ENCODE peak calls at places on chromosomes 3 and 15, in six cellular contexts. J is WTC11, M is HepG2, B is K562, D is endothelial cell of umbilical vein, P is H1. R is an unnamed sample.

GRCh38 chr3:196414469-196414868 is 17.8 kb downstream of the UBXN7 start:
- DNase-seq in J (no peak), M (peak), B (no peak), D (no peak), P (no peak), R (no peak)

GRCh38 chr15:79923068-79923514 is 26.3 kb upstream of the MTHFS start:
- DNase-seq in J (peak), M (peak), B (peak), D (peak), P (peak), R (peak)

GRCh38 chr3:67018105-67018788 is 20.1 kb downstream of the KBTBD8 start:
- DNase-seq in J (no peak), M (no peak), B (peak), D (no peak), P (no peak), R (peak)

GRCh38 chr15:41256577-41257038 is 25.5 kb downstream of the CHP1 start:
- DNase-seq in J (no peak), M (peak), B (no peak), D (no peak), P (no peak), R (peak)

GRCh38 chr15:68989876-68990754 is 24.4 kb upstream of the NOX5 start:
- DNase-seq in J (no peak), M (no peak), B (peak), D (no peak), P (no peak), R (no peak)

GRCh38 chr15:81012588-81012987 is 11.9 kb downstream of the TLNRD1 start:
- DNase-seq in J (no peak), M (no peak), B (no peak), D (no peak), P (no peak), R (no peak)

GRCh38 chr3:133572158-133573053 is 1.1 kb upstream of the CDV3 start:
- DNase-seq in J (no peak), M (no peak), B (peak), D (no peak), P (no peak), R (no peak)

GRCh38 chr3:16881896-16882645 is 2.7 kb upstream of the PLCL2 start:
- DNase-seq in J (no peak), M (no peak), B (no peak), D (no peak), P (no peak), R (no peak)

GRCh38 chr15:55289011-55289572 is 521 bp downstream of the RAB27A start:
- DNase-seq in J (peak), M (peak), B (peak), D (peak), P (peak), R (peak)

GRCh38 chr15:48868549-48868948 is 9.4 kb upstream of the EID1 start:
- DNase-seq in J (no peak), M (no peak), B (no peak), D (peak), P (no peak), R (peak)

GRCh38 chr15:89971592-89971997 is 29.5 kb upstream of the ZNF710 start:
- DNase-seq in J (peak), M (peak), B (peak), D (peak), P (peak), R (peak)

GRCh38 chr15:40217166-40217785 is 21.6 kb upstream of the PAK6 start:
- DNase-seq in J (no peak), M (peak), B (peak), D (peak), P (no peak), R (peak)

GRCh38 chr3:143352850-143353550 is 233.4 kb downstream of the CHST2 start:
- DNase-seq in J (no peak), M (no peak), B (no peak), D (peak), P (no peak), R (no peak)

GRCh38 chr15:73283341-73283962 is 85.3 kb downstream of the HCN4 start:
- DNase-seq in J (no peak), M (no peak), B (no peak), D (no peak), P (no peak), R (no peak)

GRCh38 chr3:79490165-79491028 is 277.4 kb downstream of the ROBO1 start:
- DNase-seq in J (peak), M (no peak), B (no peak), D (peak), P (no peak), R (no peak)

GRCh38 chr3:45524605-45525004 is 69.9 kb upstream of the LIMD1 start:
- DNase-seq in J (no peak), M (no peak), B (no peak), D (no peak), P (no peak), R (no peak)

GRCh38 chr3:66723231-66723630 is 222.4 kb upstream of the LRIG1 start:
- DNase-seq in J (no peak), M (no peak), B (no peak), D (peak), P (no peak), R (no peak)

GRCh38 chr3:50418845-50419244 is 59.5 kb upstream of the TMEM115 start:
- DNase-seq in J (no peak), M (no peak), B (peak), D (no peak), P (no peak), R (no peak)

GRCh38 chr3:129313415-129313982 is 34.8 kb downstream of the HMCES start:
- DNase-seq in J (no peak), M (no peak), B (no peak), D (no peak), P (no peak), R (no peak)

GRCh38 chr15:45333550-45333949 is 44.8 kb downstream of the GATM start:
- DNase-seq in J (no peak), M (peak), B (no peak), D (no peak), P (no peak), R (no peak)

GRCh38 chr15:89781891-89782618 is 5.9 kb downstream of the MESP2 start:
- DNase-seq in J (no peak), M (peak), B (no peak), D (no peak), P (no peak), R (no peak)

GRCh38 chr15:38702178-38702912 is 137.7 kb upstream of the RASGRP1 start:
- DNase-seq in J (no peak), M (peak), B (no peak), D (no peak), P (no peak), R (no peak)

GRCh38 chr15:81939604-81940440 is 106.0 kb downstream of the MEX3B start:
- DNase-seq in J (peak), M (peak), B (peak), D (peak), P (peak), R (peak)

GRCh38 chr3:131794766-131795381 is 239.9 kb downstream of the CPNE4 start:
- DNase-seq in J (peak), M (peak), B (peak), D (peak), P (peak), R (peak)

GRCh38 chr15:47773163-47773562 is 55.9 kb downstream of the SEMA6D start:
- DNase-seq in J (no peak), M (no peak), B (no peak), D (no peak), P (no peak), R (no peak)

GRCh38 chr3:16741103-16741758 is 136.0 kb upstream of the DAZL start:
- DNase-seq in J (no peak), M (no peak), B (no peak), D (no peak), P (no peak), R (no peak)

GRCh38 chr15:70447927-70448698 is 315.2 kb downstream of the UACA start:
- DNase-seq in J (no peak), M (no peak), B (peak), D (no peak), P (no peak), R (no peak)

GRCh38 chr15:81493246-81493645 is 119.2 kb upstream of the TMC3 start:
- DNase-seq in J (no peak), M (no peak), B (no peak), D (no peak), P (no peak), R (no peak)

GRCh38 chr15:85282504-85283115 is 97.8 kb upstream of the AKAP13 start:
- DNase-seq in J (no peak), M (no peak), B (no peak), D (no peak), P (no peak), R (no peak)

GRCh38 chr15:42094512-42094963 is at the start of gene PLA2G4D:
- DNase-seq in J (no peak), M (no peak), B (no peak), D (no peak), P (no peak), R (no peak)

GRCh38 chr3:194806991-194807685 is 121.5 kb downstream of the FAM43A start:
- DNase-seq in J (no peak), M (no peak), B (no peak), D (no peak), P (no peak), R (no peak)

DNA sequence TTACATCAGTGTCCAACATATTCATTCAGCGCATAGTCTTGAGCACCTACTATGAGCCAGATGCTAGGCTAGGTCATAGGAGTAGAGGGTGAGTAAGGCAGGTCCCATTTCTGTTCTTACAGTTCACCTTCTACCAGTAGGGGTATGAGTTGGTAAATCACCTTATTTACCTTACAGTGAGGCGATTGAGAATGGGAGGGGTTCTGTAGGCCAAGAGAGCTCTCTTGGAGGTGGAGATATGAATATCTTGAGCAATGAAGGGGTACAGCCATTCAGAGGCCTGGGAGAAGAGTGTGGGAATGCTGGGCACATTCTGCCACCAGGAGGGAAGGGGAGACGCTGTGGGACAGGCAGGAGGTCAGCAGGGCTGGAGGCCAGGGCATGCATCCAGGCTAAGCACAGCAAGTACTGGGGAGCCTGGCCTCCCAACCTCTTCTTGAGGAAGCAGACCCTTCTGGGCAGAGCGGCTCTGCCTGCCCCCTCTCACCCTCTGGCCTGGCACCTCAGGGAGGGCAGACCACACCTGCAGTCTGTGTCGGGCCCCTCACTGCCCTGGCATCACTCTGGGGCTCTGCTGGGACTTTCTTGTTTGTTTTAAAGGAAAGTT is 123.4 kb downstream of the EEFSEC start:
- DNase-seq in J (no peak), M (no peak), B (no peak), D (no peak), P (peak), R (no peak)
- TF ChIP-seq JUN in J (no peak), M (no peak), B (no peak), D (no peak), P (no peak), R (no peak)

GRCh38 chr3:27577504-27577903 is 93.3 kb upstream of the SLC4A7 start:
- DNase-seq in J (no peak), M (no peak), B (no peak), D (no peak), P (no peak), R (no peak)
- TF ChIP-seq JUN in J (no peak), M (no peak), B (no peak), D (no peak), P (no peak), R (no peak)

DNA sequence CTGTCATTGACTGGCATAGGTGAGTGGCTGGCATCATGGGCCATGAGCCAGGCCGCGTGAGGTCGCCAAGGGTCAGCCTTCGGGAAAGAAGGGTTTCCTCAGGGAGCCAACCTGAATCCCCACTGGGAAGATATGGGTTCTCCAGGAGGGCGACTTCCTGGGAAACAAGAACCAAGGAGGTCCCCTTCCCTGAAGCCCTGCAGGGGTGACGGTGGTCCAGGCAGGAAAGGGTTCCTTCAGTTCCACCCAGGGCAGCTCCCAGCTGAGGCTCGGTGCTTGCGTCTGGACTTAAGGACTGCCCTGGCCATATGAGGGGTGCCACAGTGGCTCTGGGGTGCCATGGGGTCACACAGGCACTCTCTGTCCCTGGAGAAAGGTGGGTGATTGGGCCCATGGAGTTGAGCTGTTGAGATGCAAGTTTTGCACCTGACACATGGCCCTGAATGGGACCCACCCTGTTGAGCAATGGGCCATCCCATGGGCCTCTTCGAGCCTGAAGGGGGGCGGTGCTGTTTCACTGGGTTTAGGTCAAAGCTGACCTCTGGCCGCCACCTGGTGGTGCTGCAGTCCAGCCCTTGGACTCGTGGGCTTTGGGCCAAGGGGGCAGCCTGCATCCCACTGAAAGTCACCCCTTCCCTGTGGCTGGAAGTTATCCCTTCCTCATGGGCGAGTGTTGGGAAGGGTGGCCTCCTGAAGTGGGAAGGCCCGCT is 228.1 kb downstream of the SNRPN start:
- DNase-seq in J (peak), M (no peak), B (no peak), D (no peak), P (peak), R (no peak)
- TF ChIP-seq JUN in J (no peak), M (no peak), B (no peak), D (no peak), P (no peak), R (no peak)

DNA sequence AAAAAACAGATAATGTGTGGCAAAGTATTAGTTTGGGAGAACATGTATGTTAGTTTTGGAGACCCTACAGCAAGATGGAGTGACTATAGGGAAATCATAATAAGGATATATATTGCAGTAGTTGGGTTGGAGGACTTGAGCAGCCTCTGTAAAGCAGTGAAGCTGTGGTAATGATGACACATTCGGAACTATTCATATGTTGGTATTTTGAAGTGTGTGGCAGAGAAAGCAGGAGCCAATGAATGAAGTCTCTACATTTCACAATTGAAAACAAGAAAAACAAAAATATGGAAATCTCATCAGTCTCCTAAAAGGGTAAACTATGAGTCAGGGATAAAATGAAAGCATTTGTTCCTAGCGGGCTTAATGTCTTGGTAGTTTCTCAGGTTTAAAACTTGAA is 645.9 kb downstream of the OTOL1 start:
- DNase-seq in J (no peak), M (no peak), B (no peak), D (no peak), P (no peak), R (no peak)
- TF ChIP-seq JUN in J (no peak), M (no peak), B (no peak), D (no peak), P (no peak), R (no peak)

GRCh38 chr3:138455801-138456716 is 21.6 kb downstream of the ESYT3 start:
- DNase-seq in J (no peak), M (no peak), B (no peak), D (no peak), P (no peak), R (no peak)
- TF ChIP-seq JUN in J (no peak), M (no peak), B (no peak), D (no peak), P (no peak), R (no peak)

GRCh38 chr3:20097015-20097414 is 56.8 kb downstream of the KAT2B start:
- DNase-seq in J (no peak), M (no peak), B (no peak), D (peak), P (no peak), R (no peak)

GRCh38 chr3:20101041-20101440 is 60.8 kb downstream of the KAT2B start:
- DNase-seq in J (no peak), M (no peak), B (no peak), D (no peak), P (no peak), R (no peak)

GRCh38 chr3:20099020-20099539 is 58.8 kb downstream of the KAT2B start:
- DNase-seq in J (no peak), M (no peak), B (no peak), D (no peak), P (no peak), R (no peak)

GRCh38 chr3:20100106-20100605 is 59.9 kb downstream of the KAT2B start:
- DNase-seq in J (no peak), M (no peak), B (no peak), D (no peak), P (no peak), R (no peak)

DNA sequence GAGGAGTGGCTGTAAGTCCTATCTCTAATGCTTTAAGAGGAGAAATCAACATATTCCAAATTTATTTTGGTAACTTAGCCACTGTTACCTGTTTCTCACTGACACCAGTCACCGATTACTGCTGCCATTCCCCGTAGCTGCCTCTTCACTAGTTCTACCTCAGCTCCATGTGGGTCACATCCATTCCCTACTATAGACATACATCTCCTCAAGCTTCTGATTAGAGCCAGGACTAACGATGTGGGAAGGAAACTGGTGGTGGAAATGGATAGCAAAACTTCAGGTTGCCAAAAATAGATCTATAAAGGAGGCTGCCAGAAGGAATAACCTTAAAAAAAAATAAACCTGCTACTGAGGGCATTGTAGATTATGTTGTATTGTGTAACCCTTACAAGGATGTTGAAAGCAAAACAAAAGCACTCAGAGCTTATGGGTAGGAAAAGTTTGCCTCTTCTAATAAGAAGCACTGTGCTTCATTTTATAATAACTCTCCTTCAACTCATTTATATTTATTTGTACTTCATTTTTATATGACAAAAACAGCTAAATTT is 56.0 kb downstream of the KAT2B start:
- DNase-seq in J (no peak), M (no peak), B (no peak), D (peak), P (no peak), R (no peak)
- TF ChIP-seq JUN in J (no peak), M (no peak), B (no peak), D (no peak), P (no peak), R (no peak)

GRCh38 chr3:11379824-11380281 is 107.7 kb downstream of the ATG7 start:
- DNase-seq in J (no peak), M (no peak), B (no peak), D (peak), P (no peak), R (no peak)
- TF ChIP-seq JUN in J (no peak), M (no peak), B (no peak), D (peak), P (no peak), R (no peak)

GRCh38 chr3:182787302-182788036 is 5.8 kb upstream of the ATP11B start:
- DNase-seq in J (no peak), M (no peak), B (peak), D (peak), P (no peak), R (no peak)
- TF ChIP-seq JUN in J (no peak), M (no peak), B (no peak), D (peak), P (no peak), R (no peak)

DNA sequence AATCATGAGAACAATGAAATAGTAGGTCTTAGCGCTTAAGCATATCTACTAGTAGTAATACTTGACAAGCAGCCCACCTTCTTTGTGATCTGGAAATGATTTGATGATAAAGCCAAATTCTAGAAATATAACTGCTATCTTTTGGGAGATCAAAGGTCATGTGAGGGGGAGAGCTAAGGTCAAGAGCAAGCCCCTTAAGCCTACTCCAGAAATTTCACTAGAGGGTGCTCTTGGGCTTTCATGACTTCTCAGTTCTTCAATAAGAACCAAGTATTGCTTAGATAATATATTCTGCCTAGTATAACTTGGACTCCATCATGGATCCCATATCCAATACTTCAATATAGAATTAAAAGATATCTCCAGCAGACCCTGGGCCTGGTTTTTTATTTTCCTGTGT is 319.6 kb downstream of the ZBTB20 start:
- DNase-seq in J (no peak), M (peak), B (peak), D (peak), P (no peak), R (peak)
- TF ChIP-seq JUN in J (no peak), M (no peak), B (no peak), D (no peak), P (no peak), R (no peak)